ENCODE peak calls at places on chromosome 2, in eight cellular contexts. One of them, this sample, is unnamed.

GRCh38 chr2:172226244-172227061 is 123.8 kb upstream of the DLX2 start:
- DNase-seq in neural progenitor cell: no peak
- DNase-seq in H54: no peak
- DNase-seq in pancreas: peak; percentile 72
- DNase-seq in HCT116: no peak
- DNase-seq in HFF-Myc: no peak
- DNase-seq in H7: no peak
- DNase-seq in dermis microvascular lymphatic vessel endothelial cell: no peak
- DNase-seq in this sample: no peak

GRCh38 chr2:5365871-5366461 is 326.2 kb upstream of the SOX11 start:
- DNase-seq in neural progenitor cell: peak; percentile 88
- DNase-seq in H54: peak; percentile 51
- DNase-seq in pancreas: peak; percentile 78
- DNase-seq in HCT116: no peak
- DNase-seq in HFF-Myc: no peak
- DNase-seq in H7: peak; percentile 85
- DNase-seq in dermis microvascular lymphatic vessel endothelial cell: no peak
- DNase-seq in this sample: peak; percentile 32

GRCh38 chr2:179991344-179991743 is 15.8 kb downstream of the CWC22 start:
- DNase-seq in neural progenitor cell: peak; percentile 21
- DNase-seq in H54: no peak
- DNase-seq in pancreas: no peak
- DNase-seq in HCT116: no peak
- DNase-seq in HFF-Myc: no peak
- DNase-seq in H7: peak; percentile 50
- DNase-seq in dermis microvascular lymphatic vessel endothelial cell: no peak
- DNase-seq in this sample: no peak

GRCh38 chr2:88607416-88607815 is 19.8 kb downstream of the EIF2AK3 start:
- DNase-seq in neural progenitor cell: no peak
- DNase-seq in H54: no peak
- DNase-seq in pancreas: no peak
- DNase-seq in HCT116: no peak
- DNase-seq in HFF-Myc: no peak
- DNase-seq in H7: no peak
- DNase-seq in dermis microvascular lymphatic vessel endothelial cell: no peak
- DNase-seq in this sample: no peak

GRCh38 chr2:38526195-38526594 is 76.5 kb downstream of the HNRNPLL start:
- DNase-seq in neural progenitor cell: no peak
- DNase-seq in H54: no peak
- DNase-seq in pancreas: no peak
- DNase-seq in HCT116: no peak
- DNase-seq in HFF-Myc: no peak
- DNase-seq in H7: no peak
- DNase-seq in dermis microvascular lymphatic vessel endothelial cell: no peak
- DNase-seq in this sample: no peak

GRCh38 chr2:203451011-203451410 is 84.1 kb downstream of the RAPH1 start:
- DNase-seq in neural progenitor cell: no peak
- DNase-seq in H54: no peak
- DNase-seq in pancreas: no peak
- DNase-seq in HCT116: no peak
- DNase-seq in HFF-Myc: peak; percentile 35
- DNase-seq in H7: no peak
- DNase-seq in dermis microvascular lymphatic vessel endothelial cell: no peak
- DNase-seq in this sample: no peak

GRCh38 chr2:219631925-219632757 is 4.7 kb downstream of the SLC4A3 start:
- DNase-seq in neural progenitor cell: no peak
- DNase-seq in H54: no peak
- DNase-seq in pancreas: no peak
- DNase-seq in HCT116: no peak
- DNase-seq in HFF-Myc: no peak
- DNase-seq in H7: peak; percentile 55
- DNase-seq in dermis microvascular lymphatic vessel endothelial cell: no peak
- DNase-seq in this sample: no peak

GRCh38 chr2:37388074-37388473 is 43.6 kb downstream of the QPCT start:
- DNase-seq in neural progenitor cell: no peak
- DNase-seq in H54: no peak
- DNase-seq in pancreas: no peak
- DNase-seq in HCT116: no peak
- DNase-seq in HFF-Myc: no peak
- DNase-seq in H7: no peak
- DNase-seq in dermis microvascular lymphatic vessel endothelial cell: no peak
- DNase-seq in this sample: no peak

GRCh38 chr2:29273004-29273703 is 157.9 kb downstream of the CLIP4 start:
- DNase-seq in neural progenitor cell: no peak
- DNase-seq in H54: no peak
- DNase-seq in pancreas: no peak
- DNase-seq in HCT116: no peak
- DNase-seq in HFF-Myc: no peak
- DNase-seq in H7: no peak
- DNase-seq in dermis microvascular lymphatic vessel endothelial cell: no peak
- DNase-seq in this sample: no peak